ENCODE peak calls at places on chromosomes 2 and 18, in six cellular contexts. B is fibroblast of lung, R is H1, M is endothelial cell of umbilical vein, P is HCT116, W is PC-3. D is an unnamed sample.

GRCh38 chr2:86788881-86789686 is 1.6 kb downstream of the CD8A start:
- DNase-seq in P (no peak), M (no peak), R (no peak), B (no peak), W (no peak), D (no peak)

GRCh38 chr2:19890104-19890503 is 11.7 kb downstream of the TTC32 start:
- DNase-seq in P (no peak), M (no peak), B (no peak), W (no peak), R (no peak), D (no peak)

GRCh38 chr2:239291505-239292350 is 109.1 kb downstream of the HDAC4 start:
- DNase-seq in P (no peak), M (no peak), B (no peak), W (no peak), R (peak), D (no peak)

GRCh38 chr2:20241973-20242726 is 17.2 kb upstream of the SDC1 start:
- DNase-seq in W (no peak), P (no peak), B (no peak), R (no peak), M (no peak), D (no peak)

GRCh38 chr18:80108739-80109675 is at the start of gene ADNP2:
- DNase-seq in P (peak), W (peak), R (peak), B (peak), M (peak), D (peak)

GRCh38 chr18:62187543-62188378 is 706 bp downstream of the RELCH start:
- DNase-seq in W (peak), R (no peak), P (no peak), M (peak), B (peak), D (no peak)

GRCh38 chr2:229054311-229054710 is 216.8 kb downstream of the PID1 start:
- DNase-seq in W (no peak), P (no peak), B (no peak), R (no peak), M (no peak), D (no peak)

GRCh38 chr2:196480653-196481322 is 158.7 kb upstream of the CCDC150 start:
- DNase-seq in B (peak), W (no peak), P (no peak), R (no peak), M (no peak), D (no peak)

GRCh38 chr18:75205760-75206109 is 3.2 kb downstream of the PTGR3 start:
- DNase-seq in W (no peak), R (no peak), M (no peak), B (no peak), P (no peak), D (no peak)

GRCh38 chr2:237585590-237586221 is 4.8 kb downstream of the RAB17 start:
- DNase-seq in W (no peak), M (no peak), P (no peak), R (no peak), B (no peak), D (no peak)

GRCh38 chr2:172273910-172274571 is 153.3 kb upstream of the ITGA6 start:
- DNase-seq in R (no peak), W (no peak), P (no peak), B (no peak), M (no peak), D (no peak)

GRCh38 chr2:221572180-221572820 is at the start of gene EPHA4:
- DNase-seq in W (peak), P (peak), B (peak), M (peak), R (no peak), D (no peak)

GRCh38 chr2:32591669-32592463 is 36.0 kb upstream of the TTC27 start:
- DNase-seq in P (no peak), M (peak), B (peak), R (no peak), W (peak), D (no peak)

GRCh38 chr18:11548940-11549551 is 60.4 kb upstream of the SLC35G4 start:
- DNase-seq in B (no peak), M (no peak), R (no peak), P (no peak), W (no peak), D (no peak)

GRCh38 chr18:61939032-61939674 is 46.3 kb upstream of the RNF152 start:
- DNase-seq in B (no peak), M (no peak), P (no peak), W (peak), R (no peak), D (no peak)

GRCh38 chr18:3604626-3605408 is 154.8 kb downstream of the TGIF1 start:
- DNase-seq in B (peak), P (no peak), M (peak), R (no peak), W (peak), D (no peak)
- H3K9ac ChIP-seq in B (peak), P (peak), M (peak), R (peak), W (peak), D (peak)

GRCh38 chr18:36372902-36373301 is 75.4 kb downstream of the FHOD3 start:
- DNase-seq in R (no peak), W (peak), M (no peak), P (no peak), B (peak), D (no peak)
- TF ChIP-seq CTCF in R (peak), W (peak), M (no peak), P (no peak), B (no peak), D (no peak)

GRCh38 chr2:134181219-134181618 is 72.7 kb upstream of the MGAT5 start:
- DNase-seq in W (no peak), R (no peak), B (no peak), M (no peak), P (no peak), D (peak)
- H3K9ac ChIP-seq in W (no peak), R (no peak), B (no peak), M (no peak), P (no peak), D (no peak)

GRCh38 chr2:151945602-151946001 is 117.4 kb upstream of the ARL5A start:
- DNase-seq in B (no peak), P (no peak), M (no peak), W (no peak), R (no peak), D (no peak)

GRCh38 chr2:151946856-151947523 is 118.8 kb upstream of the ARL5A start:
- DNase-seq in R (no peak), M (peak), B (peak), P (peak), W (peak), D (no peak)

GRCh38 chr2:151943461-151943860 is 115.2 kb upstream of the ARL5A start:
- DNase-seq in R (no peak), P (no peak), B (no peak), W (no peak), M (no peak), D (peak)

GRCh38 chr2:151945186-151945585 is 117.0 kb upstream of the ARL5A start:
- DNase-seq in R (no peak), W (no peak), B (no peak), P (no peak), M (no peak), D (peak)

GRCh38 chr2:151947524-151948165 is 119.4 kb upstream of the ARL5A start:
- DNase-seq in W (peak), P (no peak), R (no peak), B (peak), M (peak), D (no peak)
- TF ChIP-seq CTCF in W (peak), P (no peak), R (no peak), B (no peak), M (no peak), D (no peak)

DNA sequence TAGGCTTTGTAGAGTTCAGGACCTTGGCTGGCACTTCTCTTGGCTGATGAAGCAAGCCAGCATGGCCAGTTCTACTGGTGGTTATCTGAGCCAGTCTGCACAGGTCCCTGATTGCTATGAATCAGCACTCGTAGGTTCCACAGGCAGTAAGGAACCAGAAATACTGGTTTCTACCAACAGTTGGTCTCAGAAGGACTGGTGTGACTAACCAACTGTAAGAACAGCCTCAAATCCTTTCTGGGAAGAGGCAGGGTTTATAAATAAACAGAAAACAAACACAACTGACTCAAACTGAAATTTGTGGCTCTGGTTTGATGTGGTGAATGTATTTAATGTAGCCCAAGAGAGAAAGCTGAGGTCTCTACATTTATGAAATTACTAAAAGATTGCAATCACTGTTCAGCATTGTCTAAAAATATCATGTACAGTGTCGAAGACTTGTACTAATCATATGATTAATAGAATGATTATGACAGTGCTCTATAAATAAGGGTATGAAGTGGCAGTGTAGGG is 44.1 kb upstream of the RAPH1 start:
- DNase-seq in B (peak), M (no peak), P (peak), R (no peak), W (peak), D (peak)
- H3K9ac ChIP-seq in B (no peak), M (no peak), P (peak), R (no peak), W (peak), D (peak)

GRCh38 chr2:155703048-155703447 is 629.5 kb downstream of the NR4A2 start:
- DNase-seq in R (no peak), W (no peak), P (no peak), M (no peak), B (no peak), D (no peak)

GRCh38 chr2:155703917-155704316 is 628.6 kb downstream of the NR4A2 start:
- DNase-seq in R (no peak), M (no peak), P (no peak), W (no peak), B (no peak), D (no peak)

DNA sequence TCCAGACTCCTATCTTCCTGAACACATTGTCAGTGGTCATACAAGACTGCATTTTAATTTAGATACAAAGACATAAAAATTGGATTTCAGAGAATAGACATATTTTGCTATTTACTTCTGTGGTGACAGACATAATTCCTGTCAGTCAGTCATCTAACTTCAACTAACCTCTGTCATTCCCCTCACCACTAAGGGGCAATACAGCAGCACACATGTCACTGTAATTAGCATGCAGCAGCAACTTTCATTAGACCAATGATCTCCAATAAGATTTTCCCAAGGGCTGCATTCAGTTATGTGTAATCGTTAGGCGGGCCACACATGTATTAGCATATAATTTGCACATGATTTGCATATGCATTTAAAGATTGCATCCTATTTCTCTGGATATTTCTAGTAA is 624.5 kb downstream of the NR4A2 start:
- DNase-seq in R (no peak), B (no peak), M (no peak), P (peak), W (peak), D (no peak)
- TF ChIP-seq CTCF in R (peak), B (no peak), M (no peak), P (peak), W (peak), D (no peak)

GRCh38 chr2:9761547-9761946 is 81.7 kb upstream of the TAF1B start:
- DNase-seq in B (no peak), W (no peak), R (no peak), M (no peak), P (no peak), D (no peak)

GRCh38 chr2:9762941-9763340 is 80.3 kb upstream of the TAF1B start:
- DNase-seq in M (no peak), P (no peak), W (no peak), B (no peak), R (no peak), D (no peak)

GRCh38 chr2:9758741-9759140 is 84.5 kb upstream of the TAF1B start:
- DNase-seq in W (no peak), B (no peak), P (no peak), R (no peak), M (no peak), D (no peak)

GRCh38 chr2:9760069-9760910 is 83.0 kb upstream of the TAF1B start:
- DNase-seq in B (no peak), P (no peak), R (no peak), M (no peak), W (no peak), D (no peak)

DNA sequence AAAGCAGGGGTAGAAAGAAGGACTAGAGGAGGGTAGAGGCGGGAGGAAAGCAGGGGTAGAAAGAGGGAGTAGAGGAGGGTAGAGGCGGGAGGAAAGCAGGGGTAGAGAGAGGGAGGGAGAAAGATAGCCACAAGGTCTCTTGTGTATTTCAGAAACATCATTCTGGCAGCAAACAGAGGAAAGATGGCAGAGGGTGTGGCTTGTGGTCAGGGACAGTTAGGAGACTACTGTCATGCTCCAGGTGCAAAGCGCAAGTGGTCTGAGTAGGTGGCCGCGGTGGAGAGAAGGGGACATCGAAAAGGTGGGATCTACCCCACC is 82.4 kb upstream of the TAF1B start:
- DNase-seq in P (no peak), R (no peak), W (no peak), B (no peak), M (no peak), D (no peak)
- H3K9ac ChIP-seq in P (no peak), R (no peak), W (no peak), B (no peak), M (no peak), D (no peak)

DNA sequence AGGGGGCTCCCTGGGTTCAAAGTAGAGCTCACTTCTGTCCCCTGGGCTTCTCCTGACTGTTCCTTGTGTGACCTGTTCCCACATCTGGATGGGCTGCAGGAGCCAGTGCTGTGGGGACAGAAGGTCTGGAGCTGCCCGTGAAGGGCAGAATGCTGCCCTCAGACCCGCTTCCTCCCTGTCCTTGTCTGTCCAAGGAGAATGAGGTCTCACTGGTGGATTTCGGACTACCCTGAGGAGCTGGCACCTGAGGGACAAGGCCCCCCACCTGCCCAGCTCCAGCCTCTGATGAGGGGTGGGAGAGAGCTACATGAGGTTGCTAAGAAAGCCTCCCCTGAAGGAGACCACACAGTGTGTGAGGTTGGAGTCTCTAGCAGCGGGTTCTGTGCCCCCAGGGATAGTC is 15.5 kb downstream of the EMX1 start:
- DNase-seq in R (no peak), M (no peak), P (no peak), W (no peak), B (no peak), D (no peak)
- TF ChIP-seq CTCF in R (no peak), M (no peak), P (no peak), W (no peak), B (no peak), D (no peak)

GRCh38 chr2:159091381-159091780 is 122.9 kb downstream of the TANC1 start:
- DNase-seq in P (no peak), M (peak), B (peak), R (no peak), W (peak), D (no peak)
- H3K9ac ChIP-seq in P (no peak), M (peak), B (no peak), R (no peak), W (peak), D (peak)

D was measured in keratinocyte.